ENCODE peak calls at places on chromosomes 2 and 18, in ten cellular contexts. One of them, this sample, is unnamed.

GRCh38 chr2:62398295-62398855 is 107.6 kb downstream of the TMEM17 start:
- DNase-seq in H1: no peak
- DNase-seq in K562: no peak
- DNase-seq in left ventricle myocardium inferior: no peak
- DNase-seq in fibroblast of lung: no peak
- DNase-seq in Panc1: no peak
- DNase-seq in HCT116: no peak
- DNase-seq in PC-3: no peak
- DNase-seq in psoas muscle: no peak
- DNase-seq in heart left ventricle: no peak
- DNase-seq in this sample: no peak

GRCh38 chr2:35803133-35803532 is 552.4 kb upstream of the CRIM1 start:
- DNase-seq in K562: no peak
- DNase-seq in Panc1: no peak
- DNase-seq in psoas muscle: no peak
- DNase-seq in heart left ventricle: no peak
- DNase-seq in fibroblast of lung: no peak
- DNase-seq in HCT116: no peak
- DNase-seq in left ventricle myocardium inferior: no peak
- DNase-seq in PC-3: no peak
- DNase-seq in H1: no peak
- DNase-seq in this sample: no peak

GRCh38 chr2:40584432-40584831 is 132.5 kb upstream of the SLC8A1 start:
- DNase-seq in H1: no peak
- DNase-seq in PC-3: peak; percentile 66
- DNase-seq in fibroblast of lung: peak; percentile 4
- DNase-seq in Panc1: no peak
- DNase-seq in psoas muscle: no peak
- DNase-seq in heart left ventricle: no peak
- DNase-seq in left ventricle myocardium inferior: no peak
- DNase-seq in HCT116: no peak
- DNase-seq in K562: no peak
- DNase-seq in this sample: no peak

GRCh38 chr2:219497495-219498279 is 1.0 kb upstream of the GMPPA start:
- DNase-seq in heart left ventricle: peak; percentile 90
- DNase-seq in fibroblast of lung: peak; percentile 86
- DNase-seq in Panc1: no peak
- DNase-seq in PC-3: peak; percentile 78
- DNase-seq in psoas muscle: peak; percentile 94
- DNase-seq in HCT116: peak; percentile 56
- DNase-seq in K562: peak; percentile 87
- DNase-seq in H1: peak; percentile 76
- DNase-seq in left ventricle myocardium inferior: peak; percentile 95
- DNase-seq in this sample: peak; percentile 92

GRCh38 chr18:59996370-59996966 is 96.7 kb downstream of the PMAIP1 start:
- DNase-seq in left ventricle myocardium inferior: no peak
- DNase-seq in HCT116: peak; percentile 59
- DNase-seq in Panc1: peak; percentile 41
- DNase-seq in H1: no peak
- DNase-seq in PC-3: peak; percentile 82
- DNase-seq in fibroblast of lung: peak; percentile 46
- DNase-seq in K562: peak; percentile 26
- DNase-seq in psoas muscle: no peak
- DNase-seq in heart left ventricle: no peak
- DNase-seq in this sample: no peak

GRCh38 chr2:142307086-142307485 is 176.3 kb upstream of the LRP1B start:
- DNase-seq in fibroblast of lung: no peak
- DNase-seq in left ventricle myocardium inferior: no peak
- DNase-seq in PC-3: peak; percentile 31
- DNase-seq in H1: no peak
- DNase-seq in Panc1: no peak
- DNase-seq in K562: no peak
- DNase-seq in HCT116: no peak
- DNase-seq in heart left ventricle: no peak
- DNase-seq in psoas muscle: no peak
- DNase-seq in this sample: no peak

GRCh38 chr2:40101076-40101688 is 322.1 kb upstream of the THUMPD2 start:
- DNase-seq in Panc1: no peak
- DNase-seq in fibroblast of lung: peak; percentile 95
- DNase-seq in H1: no peak
- DNase-seq in HCT116: no peak
- DNase-seq in psoas muscle: no peak
- DNase-seq in K562: no peak
- DNase-seq in PC-3: no peak
- DNase-seq in left ventricle myocardium inferior: no peak
- DNase-seq in heart left ventricle: no peak
- DNase-seq in this sample: no peak

GRCh38 chr18:52341617-52342381 is 1.8 kb downstream of the DCC start:
- DNase-seq in psoas muscle: peak; percentile 35
- DNase-seq in H1: peak; percentile 71
- DNase-seq in PC-3: no peak
- DNase-seq in fibroblast of lung: peak; percentile 14
- DNase-seq in heart left ventricle: no peak
- DNase-seq in left ventricle myocardium inferior: no peak
- DNase-seq in HCT116: no peak
- DNase-seq in K562: no peak
- DNase-seq in Panc1: no peak
- DNase-seq in this sample: no peak

GRCh38 chr2:23199115-23199918 is 185.7 kb upstream of the KLHL29 start:
- DNase-seq in K562: peak; percentile 42
- DNase-seq in H1: peak; percentile 55
- DNase-seq in HCT116: peak; percentile 24
- DNase-seq in Panc1: peak; percentile 7
- DNase-seq in psoas muscle: no peak
- DNase-seq in PC-3: peak; percentile 32
- DNase-seq in heart left ventricle: no peak
- DNase-seq in left ventricle myocardium inferior: no peak
- DNase-seq in fibroblast of lung: no peak
- DNase-seq in this sample: no peak

GRCh38 chr2:100995309-100996075 is 6.6 kb upstream of the RPL31 start:
- DNase-seq in HCT116: no peak
- DNase-seq in psoas muscle: no peak
- DNase-seq in left ventricle myocardium inferior: no peak
- DNase-seq in fibroblast of lung: no peak
- DNase-seq in H1: no peak
- DNase-seq in K562: no peak
- DNase-seq in heart left ventricle: no peak
- DNase-seq in Panc1: no peak
- DNase-seq in PC-3: no peak
- DNase-seq in this sample: no peak

DNA sequence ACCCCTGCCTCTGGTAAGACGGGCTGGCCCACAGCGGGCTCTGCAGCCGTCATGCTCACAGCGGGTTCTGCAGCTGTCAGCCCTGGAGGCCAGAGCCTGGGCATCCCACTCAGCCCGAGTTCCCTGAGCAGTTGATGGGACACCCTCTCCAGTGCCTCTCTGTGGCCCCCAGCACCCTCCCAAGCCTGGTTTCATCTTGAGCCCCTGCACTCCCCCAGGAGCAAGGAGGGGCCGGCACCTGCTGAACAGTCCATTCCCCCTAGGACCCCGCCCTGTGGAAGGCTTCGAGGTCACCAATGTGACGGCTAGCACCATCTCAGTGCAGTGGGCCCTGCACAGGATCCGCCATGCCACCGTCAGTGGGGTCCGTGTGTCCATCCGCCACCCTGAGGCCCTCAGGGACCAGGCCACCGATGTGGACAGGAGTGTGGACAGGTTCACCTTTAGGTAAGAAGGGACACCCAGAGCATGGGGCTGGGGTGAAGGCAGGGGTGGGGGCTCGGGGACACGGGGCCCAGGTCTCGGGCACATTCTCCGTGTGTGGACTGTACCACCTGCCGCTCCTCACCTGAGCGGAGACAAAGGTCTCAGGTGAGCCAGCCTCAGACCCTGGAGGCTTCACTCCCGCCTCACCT is 34.5 kb downstream of the MTERF4 start:
- DNase-seq in PC-3: no peak
- DNase-seq in psoas muscle: no peak
- DNase-seq in K562: no peak
- DNase-seq in heart left ventricle: no peak
- DNase-seq in left ventricle myocardium inferior: no peak
- DNase-seq in fibroblast of lung: no peak
- DNase-seq in HCT116: no peak
- DNase-seq in H1: no peak
- DNase-seq in Panc1: no peak
- DNase-seq in this sample: no peak
- H3K36me3 ChIP-seq in PC-3: no peaks in the 10 kb centered on the region
- H3K36me3 ChIP-seq in psoas muscle: no peaks in the 10 kb centered on the region
- H3K36me3 ChIP-seq in K562: no peaks in the 10 kb centered on the region
- H3K36me3 ChIP-seq in heart left ventricle: no peaks in the 10 kb centered on the region
- H3K36me3 ChIP-seq in left ventricle myocardium inferior: peaks cover 52% of the 10 kb centered on the region
- H3K36me3 ChIP-seq in fibroblast of lung: peaks cover 8% of the 10 kb centered on the region
- H3K36me3 ChIP-seq in HCT116: no peaks in the 10 kb centered on the region
- H3K36me3 ChIP-seq in H1: no peaks in the 10 kb centered on the region
- H3K36me3 ChIP-seq in Panc1: no peaks in the 10 kb centered on the region
- H3K36me3 ChIP-seq in this sample: no peaks in the 10 kb centered on the region

DNA sequence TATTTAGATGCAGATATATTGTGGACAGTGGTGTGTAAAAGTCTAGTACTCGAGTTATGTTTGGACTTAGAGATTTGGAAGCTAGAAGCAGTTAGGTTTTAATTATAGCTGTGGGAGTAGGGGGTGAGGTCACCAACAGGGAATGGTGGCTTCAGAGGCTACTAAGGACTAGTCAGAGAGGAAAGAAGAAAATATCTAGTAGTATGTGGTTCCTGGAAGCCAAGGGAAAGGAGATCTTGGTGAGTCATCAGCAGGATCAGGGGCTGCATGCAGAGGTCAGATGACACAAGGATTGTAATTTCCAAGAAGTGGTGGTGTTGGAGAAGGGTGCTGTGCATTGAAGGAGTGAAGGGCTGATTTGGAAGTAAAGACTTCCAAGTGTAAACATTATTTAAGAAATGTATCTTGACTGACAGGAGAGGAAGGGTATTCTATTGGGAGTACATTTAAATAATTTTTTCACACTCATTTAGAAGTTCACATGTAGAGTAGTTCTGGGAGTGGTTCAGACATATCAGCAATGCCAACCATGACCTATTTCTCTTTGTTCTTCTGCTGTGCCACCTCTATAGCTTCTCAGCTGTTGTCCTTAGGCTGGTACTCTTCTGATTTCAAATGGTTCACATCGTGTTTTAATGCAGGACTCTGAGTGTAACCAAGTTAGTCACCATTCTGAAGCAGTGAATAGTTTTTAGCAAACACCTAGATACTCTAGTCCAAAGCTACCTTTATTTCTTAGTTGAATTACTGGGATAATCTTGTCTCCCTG is 59.2 kb downstream of the ACSL3 start:
- DNase-seq in fibroblast of lung: peak; percentile 96
- DNase-seq in Panc1: no peak
- DNase-seq in psoas muscle: no peak
- DNase-seq in heart left ventricle: no peak
- DNase-seq in HCT116: no peak
- DNase-seq in H1: no peak
- DNase-seq in K562: peak; percentile 63
- DNase-seq in left ventricle myocardium inferior: no peak
- DNase-seq in PC-3: peak; percentile 68
- DNase-seq in this sample: no peak
- H3K36me3 ChIP-seq in fibroblast of lung: peaks cover 7% of the 10 kb centered on the region
- H3K36me3 ChIP-seq in Panc1: peaks cover 49% of the 10 kb centered on the region
- H3K36me3 ChIP-seq in psoas muscle: peaks cover 3% of the 10 kb centered on the region
- H3K36me3 ChIP-seq in heart left ventricle: peaks cover 5% of the 10 kb centered on the region
- H3K36me3 ChIP-seq in HCT116: peaks cover 38% of the 10 kb centered on the region
- H3K36me3 ChIP-seq in H1: peaks cover 17% of the 10 kb centered on the region
- H3K36me3 ChIP-seq in K562: peaks cover 84% of the 10 kb centered on the region
- H3K36me3 ChIP-seq in left ventricle myocardium inferior: peaks cover 65% of the 10 kb centered on the region
- H3K36me3 ChIP-seq in PC-3: peaks cover 77% of the 10 kb centered on the region
- H3K36me3 ChIP-seq in this sample: peaks cover 64% of the 10 kb centered on the region

GRCh38 chr2:3300224-3300623 is 77.4 kb downstream of the EIPR1 start:
- DNase-seq in psoas muscle: no peak
- DNase-seq in heart left ventricle: no peak
- DNase-seq in PC-3: no peak
- DNase-seq in K562: no peak
- DNase-seq in HCT116: no peak
- DNase-seq in fibroblast of lung: no peak
- DNase-seq in left ventricle myocardium inferior: no peak
- DNase-seq in H1: no peak
- DNase-seq in Panc1: no peak
- DNase-seq in this sample: no peak

GRCh38 chr2:3303583-3304406 is 73.8 kb downstream of the EIPR1 start:
- DNase-seq in HCT116: peak; percentile 28
- DNase-seq in left ventricle myocardium inferior: peak; percentile 84
- DNase-seq in Panc1: peak; percentile 61
- DNase-seq in psoas muscle: peak; percentile 89
- DNase-seq in H1: peak; percentile 93
- DNase-seq in fibroblast of lung: peak; percentile 80
- DNase-seq in heart left ventricle: peak; percentile 84
- DNase-seq in PC-3: peak; percentile 85
- DNase-seq in K562: peak; percentile 86
- DNase-seq in this sample: peak; percentile 90

GRCh38 chr2:3301001-3301400 is 76.6 kb downstream of the EIPR1 start:
- DNase-seq in left ventricle myocardium inferior: no peak
- DNase-seq in H1: no peak
- DNase-seq in psoas muscle: no peak
- DNase-seq in HCT116: no peak
- DNase-seq in PC-3: no peak
- DNase-seq in Panc1: no peak
- DNase-seq in K562: no peak
- DNase-seq in fibroblast of lung: peak; percentile 27
- DNase-seq in heart left ventricle: no peak
- DNase-seq in this sample: no peak

GRCh38 chr2:3302751-3303582 is 74.7 kb downstream of the EIPR1 start:
- DNase-seq in K562: no peak
- DNase-seq in heart left ventricle: no peak
- DNase-seq in H1: no peak
- DNase-seq in fibroblast of lung: no peak
- DNase-seq in PC-3: no peak
- DNase-seq in left ventricle myocardium inferior: no peak
- DNase-seq in HCT116: no peak
- DNase-seq in psoas muscle: no peak
- DNase-seq in Panc1: no peak
- DNase-seq in this sample: peak; percentile 81

GRCh38 chr2:3302421-3302750 is 75.2 kb downstream of the EIPR1 start:
- DNase-seq in Panc1: no peak
- DNase-seq in psoas muscle: no peak
- DNase-seq in fibroblast of lung: no peak
- DNase-seq in K562: no peak
- DNase-seq in PC-3: no peak
- DNase-seq in left ventricle myocardium inferior: no peak
- DNase-seq in heart left ventricle: no peak
- DNase-seq in HCT116: no peak
- DNase-seq in H1: no peak
- DNase-seq in this sample: no peak
- H3K36me3 ChIP-seq in Panc1: no peaks in the 10 kb centered on the region
- H3K36me3 ChIP-seq in psoas muscle: no peaks in the 10 kb centered on the region
- H3K36me3 ChIP-seq in fibroblast of lung: no peaks in the 10 kb centered on the region
- H3K36me3 ChIP-seq in K562: peaks cover 15% of the 10 kb centered on the region
- H3K36me3 ChIP-seq in PC-3: peaks cover 5% of the 10 kb centered on the region
- H3K36me3 ChIP-seq in left ventricle myocardium inferior: no peaks in the 10 kb centered on the region
- H3K36me3 ChIP-seq in heart left ventricle: no peaks in the 10 kb centered on the region
- H3K36me3 ChIP-seq in HCT116: no peaks in the 10 kb centered on the region
- H3K36me3 ChIP-seq in H1: no peaks in the 10 kb centered on the region
- H3K36me3 ChIP-seq in this sample: no peaks in the 10 kb centered on the region

DNA sequence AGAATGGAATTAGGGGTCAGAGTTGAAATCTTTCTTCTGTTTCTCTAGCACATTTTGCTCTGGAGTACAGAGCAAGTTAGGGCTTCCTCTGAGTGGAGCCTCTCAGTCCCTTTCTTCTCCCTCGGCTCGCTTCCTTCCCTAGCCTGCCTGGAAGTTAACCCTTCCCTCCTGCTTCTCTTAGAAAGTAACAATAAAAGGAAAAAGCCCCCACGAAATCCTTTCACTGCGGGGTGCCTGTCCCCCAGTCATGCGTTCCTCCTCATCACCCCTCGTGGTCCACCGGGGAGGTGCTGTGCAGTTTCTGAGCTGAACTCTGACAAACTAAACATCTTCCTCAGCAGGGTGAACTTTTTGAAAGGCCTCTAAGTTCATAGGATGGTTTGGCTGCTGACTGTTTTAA is 2.0 kb downstream of the IGFBP2 start:
- DNase-seq in K562: no peak
- DNase-seq in heart left ventricle: no peak
- DNase-seq in HCT116: no peak
- DNase-seq in PC-3: no peak
- DNase-seq in H1: no peak
- DNase-seq in fibroblast of lung: no peak
- DNase-seq in Panc1: no peak
- DNase-seq in psoas muscle: no peak
- DNase-seq in left ventricle myocardium inferior: no peak
- DNase-seq in this sample: no peak
- H3K36me3 ChIP-seq in K562: no peaks in the 10 kb centered on the region
- H3K36me3 ChIP-seq in heart left ventricle: no peaks in the 10 kb centered on the region
- H3K36me3 ChIP-seq in HCT116: no peaks in the 10 kb centered on the region
- H3K36me3 ChIP-seq in PC-3: no peaks in the 10 kb centered on the region
- H3K36me3 ChIP-seq in H1: peaks cover 4% of the 10 kb centered on the region
- H3K36me3 ChIP-seq in fibroblast of lung: no peaks in the 10 kb centered on the region
- H3K36me3 ChIP-seq in Panc1: no peaks in the 10 kb centered on the region
- H3K36me3 ChIP-seq in psoas muscle: no peaks in the 10 kb centered on the region
- H3K36me3 ChIP-seq in left ventricle myocardium inferior: peaks cover 3% of the 10 kb centered on the region
- H3K36me3 ChIP-seq in this sample: no peaks in the 10 kb centered on the region